ENCODE peak calls at places on chromosomes 7 and 10, in four cellular contexts. One of them, this sample, is unnamed.

GRCh38 chr10:113987805-113988204 is 55.9 kb upstream of the ADRB1 start:
- DNase-seq in posterior vena cava: no peak
- DNase-seq in A172: no peak
- DNase-seq in neural crest cell: no peak
- DNase-seq in this sample: no peak

GRCh38 chr10:109592391-109592790 is 330.9 kb downstream of the XPNPEP1 start:
- DNase-seq in posterior vena cava: no peak
- DNase-seq in A172: no peak
- DNase-seq in neural crest cell: no peak
- DNase-seq in this sample: no peak

GRCh38 chr10:52442576-52442975 is 128.5 kb downstream of the DKK1 start:
- DNase-seq in posterior vena cava: no peak
- DNase-seq in A172: peak; percentile 72
- DNase-seq in neural crest cell: no peak
- DNase-seq in this sample: peak; percentile 76

GRCh38 chr7:3892167-3892566 is 591.1 kb downstream of the SDK1 start:
- DNase-seq in posterior vena cava: no peak
- DNase-seq in A172: no peak
- DNase-seq in neural crest cell: no peak
- DNase-seq in this sample: no peak

GRCh38 chr10:113108948-113109347 is 158.9 kb downstream of the TCF7L2 start:
- DNase-seq in posterior vena cava: no peak
- DNase-seq in A172: no peak
- DNase-seq in neural crest cell: no peak
- DNase-seq in this sample: no peak

GRCh38 chr7:25392571-25393338 is 164.5 kb upstream of the NPVF start:
- DNase-seq in posterior vena cava: no peak
- DNase-seq in A172: no peak
- DNase-seq in neural crest cell: no peak
- DNase-seq in this sample: peak; percentile 45

GRCh38 chr10:62818426-62819011 is 2.4 kb upstream of the EGR2 start:
- DNase-seq in posterior vena cava: peak; percentile 82
- DNase-seq in A172: no peak
- DNase-seq in neural crest cell: peak; percentile 50
- DNase-seq in this sample: peak; percentile 72

GRCh38 chr10:72272689-72273409 is 875 bp upstream of the DDIT4 start:
- DNase-seq in posterior vena cava: peak; percentile 98
- DNase-seq in A172: peak; percentile 82
- DNase-seq in neural crest cell: peak; percentile 64
- DNase-seq in this sample: peak; percentile 95

GRCh38 chr10:79053081-79053434 is 15.7 kb upstream of the ZMIZ1 start:
- DNase-seq in posterior vena cava: no peak
- DNase-seq in A172: no peak
- DNase-seq in neural crest cell: no peak
- DNase-seq in this sample: peak; percentile 5

GRCh38 chr10:126521354-126521753 is 133.1 kb upstream of the ADAM12 start:
- DNase-seq in posterior vena cava: no peak
- DNase-seq in A172: peak; percentile 30
- DNase-seq in neural crest cell: no peak
- DNase-seq in this sample: no peak

GRCh38 chr7:37666026-37666780 is 17.4 kb upstream of the GPR141 start:
- DNase-seq in posterior vena cava: no peak
- DNase-seq in A172: no peak
- DNase-seq in neural crest cell: no peak
- DNase-seq in this sample: no peak

GRCh38 chr7:2567663-2568238 is 9.0 kb downstream of the IQCE start:
- DNase-seq in posterior vena cava: peak; percentile 81
- DNase-seq in A172: no peak
- DNase-seq in neural crest cell: no peak
- DNase-seq in this sample: peak; percentile 83

GRCh38 chr7:129298268-129298893 is 73.6 kb downstream of the AHCYL2 start:
- DNase-seq in posterior vena cava: no peak
- DNase-seq in A172: peak; percentile 26
- DNase-seq in neural crest cell: peak; percentile 29
- DNase-seq in this sample: no peak

GRCh38 chr10:132052124-132052523 is 13.6 kb upstream of the JAKMIP3 start:
- DNase-seq in posterior vena cava: no peak
- DNase-seq in A172: no peak
- DNase-seq in neural crest cell: no peak
- DNase-seq in this sample: no peak

GRCh38 chr10:85641479-85641967 is 725.1 kb downstream of the GRID1 start:
- DNase-seq in posterior vena cava: no peak
- DNase-seq in A172: peak; percentile 64
- DNase-seq in neural crest cell: no peak
- DNase-seq in this sample: no peak

GRCh38 chr10:6071181-6072175 is 9.3 kb upstream of the IL2RA start:
- DNase-seq in posterior vena cava: peak; percentile 51
- DNase-seq in A172: no peak
- DNase-seq in neural crest cell: no peak
- DNase-seq in this sample: peak; percentile 51